ENCODE peak calls at places on chromosomes 3 and 15, in five cellular contexts. R, W, P, Y and Q are unnamed samples.

GRCh38 chr3:4394048-4394447 is 73.0 kb downstream of the SUMF1 start:
- DNase-seq in R (no peak), W (no peak), P (no peak), Y (no peak), Q (peak)

GRCh38 chr15:60520825-60521368 is 42.0 kb upstream of the ICE2 start:
- DNase-seq in R (peak), W (peak), P (peak), Y (peak), Q (peak)

GRCh38 chr3:126952261-126952982 is 30.5 kb upstream of the PLXNA1 start:
- DNase-seq in R (no peak), W (no peak), P (no peak), Y (no peak), Q (peak)

GRCh38 chr15:45157974-45158373 is 28.2 kb downstream of the DUOX1 start:
- DNase-seq in R (no peak), W (no peak), P (no peak), Y (no peak), Q (no peak)

GRCh38 chr15:83784975-83785374 is 131.1 kb downstream of the ADAMTSL3 start:
- DNase-seq in R (no peak), W (no peak), P (no peak), Y (no peak), Q (no peak)

GRCh38 chr3:13424111-13424844 is 4.2 kb upstream of the NUP210 start:
- DNase-seq in R (no peak), W (no peak), P (no peak), Y (no peak), Q (no peak)

GRCh38 chr3:188834349-188834748 is 337.4 kb upstream of the TPRG1 start:
- DNase-seq in R (peak), W (no peak), P (peak), Y (no peak), Q (no peak)

GRCh38 chr3:852033-852432 is 240.8 kb upstream of the CNTN6 start:
- DNase-seq in R (no peak), W (no peak), P (no peak), Y (no peak), Q (no peak)

GRCh38 chr3:42659451-42660130 is 6.1 kb downstream of the ZBTB47 start:
- DNase-seq in R (no peak), W (no peak), P (no peak), Y (no peak), Q (peak)

GRCh38 chr3:63303238-63303637 is 25.1 kb downstream of the SYNPR start:
- DNase-seq in R (no peak), W (no peak), P (no peak), Y (no peak), Q (no peak)

GRCh38 chr15:57445872-57446271 is 69.6 kb downstream of the CGNL1 start:
- DNase-seq in R (no peak), W (no peak), P (no peak), Y (no peak), Q (no peak)

GRCh38 chr3:312170-312569 is 115.6 kb downstream of the CHL1 start:
- DNase-seq in R (no peak), W (no peak), P (no peak), Y (no peak), Q (no peak)

GRCh38 chr3:189941125-189941524 is 179.6 kb downstream of the P3H2 start:
- DNase-seq in R (no peak), W (peak), P (no peak), Y (no peak), Q (no peak)

GRCh38 chr15:88834211-88834812 is 31.1 kb downstream of the ACAN start:
- DNase-seq in R (peak), W (peak), P (no peak), Y (peak), Q (peak)

GRCh38 chr15:73270366-73271097 is 98.2 kb downstream of the HCN4 start:
- DNase-seq in R (no peak), W (no peak), P (no peak), Y (no peak), Q (no peak)

GRCh38 chr3:186453531-186453930 is 90.6 kb downstream of the CRYGS start:
- DNase-seq in R (no peak), W (no peak), P (no peak), Y (no peak), Q (no peak)

GRCh38 chr3:97914390-97914789 is 57.8 kb downstream of the RIOX2 start:
- DNase-seq in R (no peak), W (no peak), P (no peak), Y (no peak), Q (no peak)

GRCh38 chr15:41494922-41495735 is 1.5 kb downstream of the ITPKA start:
- DNase-seq in R (no peak), W (no peak), P (peak), Y (peak), Q (peak)

GRCh38 chr3:191963182-191963581 is 502.2 kb downstream of the PYDC2 start:
- DNase-seq in R (no peak), W (no peak), P (no peak), Y (no peak), Q (no peak)

GRCh38 chr3:126153695-126154360 is 26.6 kb downstream of the ALDH1L1 start:
- DNase-seq in R (no peak), W (no peak), P (no peak), Y (no peak), Q (peak)